ENCODE peak calls at places on chromosomes 1 and 21, in nine cellular contexts. G is HAP-1, A is BJ, V is PC-9, W is MM.1S, J is BE2C, U is NT2/D1, H is cardiac muscle cell, R is brain microvascular endothelial cell. B is an unnamed sample.

GRCh38 chr1:103265551-103265950 is 157.2 kb upstream of the COL11A1 start:
- DNase-seq in W (no peak), J (no peak), H (no peak), G (peak; percentile 77), A (no peak), V (peak; percentile 21), U (no peak), R (peak; percentile 33), B (no peak)

GRCh38 chr1:195594773-195595172 is 1013.5 kb downstream of the KCNT2 start:
- DNase-seq in V (no peak), A (no peak), U (no peak), H (no peak), G (no peak), W (no peak), J (no peak), R (no peak), B (no peak)

GRCh38 chr1:208272713-208273112 is 28.5 kb upstream of the PLXNA2 start:
- DNase-seq in V (no peak), W (no peak), J (no peak), G (no peak), H (no peak), R (no peak), U (no peak), A (no peak), B (no peak)

GRCh38 chr1:94859157-94859556 is 39.0 kb downstream of the SLC44A3 start:
- DNase-seq in W (no peak), U (no peak), G (no peak), V (no peak), R (no peak), A (no peak), J (peak; percentile 34), H (no peak), B (no peak)

GRCh38 chr1:23825762-23826522 is 713 bp upstream of the HMGCL start:
- DNase-seq in U (no peak), A (no peak), H (peak; percentile 12), V (no peak), W (peak; percentile 28), R (no peak), J (no peak), G (no peak), B (no peak)

GRCh38 chr1:27403065-27403726 is 10.8 kb downstream of the GPR3 start:
- DNase-seq in W (no peak), G (no peak), A (no peak), R (no peak), J (peak; percentile 26), U (no peak), H (peak; percentile 56), V (no peak), B (peak; percentile 75)

GRCh38 chr1:173267453-173267945 is 60.4 kb upstream of the TNFSF4 start:
- DNase-seq in R (peak; percentile 63), U (no peak), V (no peak), W (no peak), J (no peak), A (peak; percentile 68), H (peak; percentile 38), G (no peak), B (no peak)

GRCh38 chr1:50665413-50665812 is 242.2 kb upstream of the DMRTA2 start:
- DNase-seq in H (no peak), A (no peak), U (no peak), W (no peak), G (no peak), R (no peak), V (no peak), J (no peak), B (no peak)

GRCh38 chr1:111116496-111116895 is 23.4 kb downstream of the DRAM2 start:
- DNase-seq in A (no peak), H (no peak), U (no peak), W (no peak), V (no peak), J (no peak), G (no peak), R (no peak), B (no peak)

GRCh38 chr1:112558634-112559033 is 49.9 kb downstream of the WNT2B start:
- DNase-seq in W (no peak), V (no peak), R (no peak), G (peak; percentile 27), U (no peak), A (no peak), J (no peak), H (no peak), B (no peak)

GRCh38 chr1:104648269-104648691 is 898.6 kb downstream of the AMY1C start:
- DNase-seq in A (no peak), J (peak; percentile 37), R (peak; percentile 5), G (peak; percentile 7), U (peak; percentile 48), V (no peak), W (no peak), H (peak; percentile 0), B (peak; percentile 32)

GRCh38 chr21:41460578-41461527 is 34.8 kb downstream of the MX1 start:
- DNase-seq in A (no peak), U (peak; percentile 70), W (peak; percentile 80), V (peak; percentile 56), R (peak; percentile 63), J (no peak), H (peak; percentile 87), G (no peak), B (peak; percentile 88)

DNA sequence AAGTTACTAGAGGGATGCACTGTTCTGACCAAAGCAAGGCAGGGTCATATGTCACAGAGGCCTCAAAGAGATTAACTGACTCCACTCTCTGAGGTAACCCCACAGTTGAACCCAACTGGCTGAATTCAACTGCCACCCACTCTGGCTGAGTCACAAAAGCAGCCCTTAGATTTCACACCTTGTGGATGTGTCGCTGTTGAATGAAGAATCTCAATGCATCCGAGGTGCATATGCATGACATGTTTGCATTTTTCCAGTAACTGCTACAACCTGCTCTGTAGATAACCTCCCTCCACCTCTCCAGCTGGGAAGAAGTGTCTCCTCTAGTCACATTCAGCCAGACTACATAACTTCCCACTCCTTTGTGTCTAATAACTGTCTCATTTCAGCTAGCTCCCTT is 27.9 kb upstream of the KIF21B start:
- DNase-seq in A (no peak), R (no peak), H (no peak), U (no peak), V (no peak), G (no peak), W (no peak), J (no peak), B (no peak)
- H3K27me3 ChIP-seq in A (peaks cover 16% of the 10 kb centered on the region), R (peaks cover 25% of the 10 kb centered on the region), H (no peaks in the 10 kb centered on the region), U (no peaks in the 10 kb centered on the region), V (peaks cover 96% of the 10 kb centered on the region), G (peaks cover 15% of the 10 kb centered on the region), W (no peaks in the 10 kb centered on the region), J (no peaks in the 10 kb centered on the region), B (no peaks in the 10 kb centered on the region)

GRCh38 chr21:26964379-26964778 is 2.5 kb downstream of the ADAMTS5 start:
- DNase-seq in A (no peak), H (peak; percentile 42), V (no peak), J (no peak), W (no peak), R (no peak), G (no peak), U (no peak), B (peak; percentile 21)

GRCh38 chr21:26965567-26966359 is 1.1 kb downstream of the ADAMTS5 start:
- DNase-seq in W (no peak), R (peak; percentile 14), J (peak; percentile 71), A (no peak), H (peak; percentile 41), U (no peak), G (peak; percentile 37), V (no peak), B (peak; percentile 86)

GRCh38 chr21:26965091-26965566 is 1.8 kb downstream of the ADAMTS5 start:
- DNase-seq in V (no peak), H (no peak), W (no peak), A (no peak), R (no peak), U (no peak), G (no peak), J (no peak), B (peak; percentile 5)

GRCh38 chr21:26966360-26966977 is 419 bp downstream of the ADAMTS5 start:
- DNase-seq in W (no peak), H (peak; percentile 38), U (no peak), G (no peak), V (no peak), J (peak; percentile 20), A (no peak), R (no peak), B (no peak)

DNA sequence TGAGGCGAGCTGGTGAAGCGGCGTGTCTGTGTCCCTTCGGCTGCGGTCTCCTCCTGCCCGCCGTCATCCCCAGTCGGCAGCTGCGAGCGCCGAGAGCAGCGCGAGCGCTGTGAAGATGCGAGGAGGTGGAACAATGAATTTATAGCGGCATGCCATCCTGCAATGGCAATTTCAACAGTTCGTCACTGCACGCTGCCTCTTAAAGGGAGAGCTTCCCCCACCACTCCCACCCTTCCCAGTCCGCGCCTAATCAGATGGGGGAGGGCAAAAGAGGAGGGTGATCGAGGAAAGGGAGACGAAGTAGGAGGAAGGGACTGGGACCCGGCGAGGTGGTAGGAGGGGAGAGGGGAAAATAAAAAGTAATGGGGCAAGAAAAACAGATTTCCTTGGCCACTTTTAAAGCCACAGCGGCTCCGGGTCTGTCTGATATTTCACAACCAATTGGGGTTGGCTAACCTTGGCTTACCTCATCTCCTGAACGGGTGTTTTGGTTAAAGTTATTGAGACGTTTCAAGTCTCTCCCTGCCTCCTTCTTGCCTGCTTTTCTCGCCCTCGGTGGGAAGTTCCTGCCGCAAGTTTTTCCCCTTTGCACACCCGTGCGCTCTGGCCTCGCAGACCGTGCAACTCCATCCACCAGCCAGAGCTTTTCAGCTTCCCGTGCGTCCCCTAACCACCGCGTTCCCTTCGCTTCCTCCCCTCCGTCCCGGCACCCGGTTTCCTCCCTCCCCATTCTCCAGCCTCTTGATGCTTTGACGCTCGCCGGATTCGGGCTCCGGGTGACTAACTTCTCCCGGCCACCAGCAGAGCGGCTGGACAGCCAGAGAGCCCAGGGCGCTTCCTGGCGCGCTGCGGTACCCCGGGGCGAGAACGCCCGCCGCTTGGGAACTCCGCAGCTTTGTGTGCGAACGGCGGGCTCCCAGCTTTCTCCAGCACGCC is at the start of gene ADAMTS5:
- DNase-seq in J (peak; percentile 64), W (no peak), H (peak; percentile 67), A (no peak), G (peak; percentile 22), R (peak; percentile 58), U (no peak), V (no peak), B (peak; percentile 74)
- H3K4me3 ChIP-seq in J (peak within 1 kb of the TSS; percentile 88), W (no peak within 1 kb of the TSS), H (peak within 1 kb of the TSS; percentile 60), A (peak within 1 kb of the TSS; percentile 51), G (peak within 1 kb of the TSS; percentile 4), R (peak within 1 kb of the TSS; percentile 66), U (peak within 1 kb of the TSS; percentile 66), V (no peak within 1 kb of the TSS), B (peak within 1 kb of the TSS; percentile 64)

GRCh38 chr1:160224606-160225005 is 19.4 kb downstream of the PEA15 start:
- DNase-seq in J (no peak), G (no peak), U (no peak), R (no peak), H (no peak), V (no peak), A (no peak), W (no peak), B (no peak)
- H3K36me3 ChIP-seq in J (peaks cover 66% of the 10 kb centered on the region), G (peaks cover 80% of the 10 kb centered on the region), U (peaks cover 98% of the 10 kb centered on the region), R (peaks cover 67% of the 10 kb centered on the region), H (peaks cover 74% of the 10 kb centered on the region), V (peaks cover 22% of the 10 kb centered on the region), A (peaks cover 25% of the 10 kb centered on the region), W (peaks cover 18% of the 10 kb centered on the region), B (peaks cover 51% of the 10 kb centered on the region)

DNA sequence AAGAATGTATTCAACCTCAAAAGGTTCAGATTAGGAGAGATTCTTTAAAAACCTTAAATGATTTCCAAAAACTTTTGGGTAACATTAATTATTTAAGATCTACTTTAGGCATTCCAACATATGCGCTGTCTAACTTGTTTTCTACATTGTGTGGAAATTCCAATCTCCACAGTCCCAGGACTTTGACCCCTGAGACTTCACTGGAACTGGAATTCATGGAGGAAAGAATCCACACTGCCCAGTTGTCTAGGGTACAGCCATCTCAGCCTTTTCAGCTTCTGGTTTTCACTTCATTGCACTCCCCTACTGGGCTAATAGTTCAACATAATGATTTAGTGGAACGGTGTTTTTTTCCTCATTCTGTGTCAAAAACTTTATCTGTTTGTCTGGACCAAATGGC is 161.5 kb downstream of the IER5 start:
- DNase-seq in G (no peak), A (no peak), J (no peak), W (no peak), H (no peak), V (no peak), U (no peak), R (no peak), B (no peak)
- H3K27me3 ChIP-seq in G (no peaks in the 10 kb centered on the region), A (no peaks in the 10 kb centered on the region), J (no peaks in the 10 kb centered on the region), W (no peaks in the 10 kb centered on the region), H (no peaks in the 10 kb centered on the region), V (peaks cover 14% of the 10 kb centered on the region), U (no peaks in the 10 kb centered on the region), R (no peaks in the 10 kb centered on the region), B (no peaks in the 10 kb centered on the region)